ENCODE peak calls at places on chromosomes 13 and 19, in six cellular contexts. Y is HL-60, S is brain pericyte, C is Peyer's patch, B is activated B cell treated with CpG ODN at 0.5 μM for 24 hours, M is heart right ventricle. H is an unnamed sample.

GRCh38 chr13:30818323-30818960 is 83.1 kb downstream of the ALOX5AP start:
- DNase-seq in Y (no peak), S (no peak), C (no peak), B (no peak), M (no peak), H (no peak)

GRCh38 chr13:93987458-93987857 is 492.0 kb downstream of the DCT start:
- DNase-seq in Y (no peak), S (no peak), C (no peak), B (no peak), M (no peak), H (no peak)

GRCh38 chr13:96771501-96772367 is 222.5 kb downstream of the OXGR1 start:
- DNase-seq in Y (no peak), S (no peak), C (no peak), B (no peak), M (no peak), H (no peak)

GRCh38 chr19:46970815-46971214 is 48.8 kb upstream of the NPAS1 start:
- DNase-seq in Y (no peak), S (no peak), C (no peak), B (no peak), M (peak), H (no peak)

GRCh38 chr13:66405908-66406802 is 824.0 kb downstream of the PCDH9 start:
- DNase-seq in Y (no peak), S (no peak), C (no peak), B (no peak), M (no peak), H (no peak)

GRCh38 chr13:96967248-96967745 is 27.0 kb downstream of the OXGR1 start:
- DNase-seq in Y (no peak), S (no peak), C (no peak), B (no peak), M (no peak), H (no peak)

GRCh38 chr13:95834134-95834765 is 157.3 kb downstream of the DNAJC3 start:
- DNase-seq in Y (no peak), S (peak), C (peak), B (peak), M (peak), H (peak)

GRCh38 chr19:37654525-37654832 is 786 bp downstream of the ZFP30 start:
- DNase-seq in Y (no peak), S (no peak), C (no peak), B (no peak), M (no peak), H (no peak)

GRCh38 chr19:1067341-1068103 is 555 bp downstream of the ARHGAP45 start:
- DNase-seq in Y (peak), S (no peak), C (peak), B (no peak), M (no peak), H (no peak)

GRCh38 chr13:27573265-27573664 is 47.1 kb downstream of the LNX2 start:
- DNase-seq in Y (no peak), S (no peak), C (no peak), B (no peak), M (no peak), H (no peak)

GRCh38 chr13:39038569-39038898 is 278 bp downstream of the NHLRC3 start:
- DNase-seq in Y (no peak), S (no peak), C (peak), B (no peak), M (no peak), H (no peak)

GRCh38 chr13:34044660-34045080 is 226.7 kb downstream of the RFC3 start:
- DNase-seq in Y (no peak), S (peak), C (no peak), B (no peak), M (no peak), H (no peak)

GRCh38 chr19:33860691-33861090 is 64.0 kb downstream of the KCTD15 start:
- DNase-seq in Y (no peak), S (no peak), C (no peak), B (no peak), M (no peak), H (no peak)

GRCh38 chr13:110592670-110593069 is 22.7 kb upstream of the NAXD start:
- DNase-seq in Y (no peak), S (no peak), C (no peak), B (no peak), M (no peak), H (no peak)

GRCh38 chr13:73991384-73991783 is 142.8 kb downstream of the KLF12 start:
- DNase-seq in Y (no peak), S (no peak), C (no peak), B (no peak), M (no peak), H (no peak)

GRCh38 chr19:4516939-4517300 is 1.4 kb downstream of the PLIN4 start:
- DNase-seq in Y (no peak), S (no peak), C (no peak), B (no peak), M (peak), H (no peak)

GRCh38 chr13:110103026-110103425 is 203.9 kb downstream of the COL4A1 start:
- DNase-seq in Y (no peak), S (no peak), C (no peak), B (no peak), M (no peak), H (no peak)

GRCh38 chr19:6038634-6039405 is 60.9 kb upstream of the RANBP3 start:
- DNase-seq in Y (no peak), S (no peak), C (no peak), B (no peak), M (no peak), H (no peak)

GRCh38 chr19:18871543-18871942 is 24.4 kb downstream of the CERS1 start:
- DNase-seq in Y (no peak), S (no peak), C (no peak), B (no peak), M (no peak), H (no peak)

GRCh38 chr19:9498183-9498902 is at the start of gene ZNF560:
- DNase-seq in Y (no peak), S (peak), C (no peak), B (no peak), M (no peak), H (no peak)

GRCh38 chr19:43354305-43354627 is 780 bp downstream of the CD177 start:
- DNase-seq in Y (no peak), S (no peak), C (no peak), B (no peak), M (no peak), H (no peak)

GRCh38 chr19:48728882-48729645 is 9.5 kb upstream of the MAMSTR start:
- DNase-seq in Y (no peak), S (no peak), C (no peak), B (no peak), M (no peak), H (no peak)

GRCh38 chr19:46603195-46603637 is 2.1 kb downstream of the CALM3 start:
- DNase-seq in Y (no peak), S (no peak), C (peak), B (no peak), M (no peak), H (no peak)

GRCh38 chr13:112132142-112132541 is 65.2 kb downstream of the SOX1 start:
- DNase-seq in Y (no peak), S (no peak), C (no peak), B (no peak), M (no peak), H (no peak)

GRCh38 chr13:19810996-19811881 is 28.5 kb upstream of the PSPC1 start:
- DNase-seq in Y (no peak), S (no peak), C (peak), B (no peak), M (no peak), H (no peak)

GRCh38 chr13:41061075-41061913 is at the start of gene WBP4:
- DNase-seq in Y (peak), S (peak), C (peak), B (peak), M (peak), H (peak)

GRCh38 chr19:13051581-13052165 is 51.0 kb downstream of the LYL1 start:
- DNase-seq in Y (peak), S (no peak), C (peak), B (no peak), M (no peak), H (no peak)

GRCh38 chr19:45440873-45441654 is 17.3 kb upstream of the ERCC1 start:
- DNase-seq in Y (no peak), S (no peak), C (no peak), B (no peak), M (no peak), H (no peak)

GRCh38 chr13:47408546-47409319 is 511.9 kb upstream of the HTR2A start:
- DNase-seq in Y (no peak), S (no peak), C (no peak), B (no peak), M (no peak), H (no peak)

GRCh38 chr13:29847501-29847983 is 2.9 kb downstream of the UBL3 start:
- DNase-seq in Y (no peak), S (no peak), C (peak), B (no peak), M (peak), H (no peak)

GRCh38 chr19:48491793-48492123 is 19.9 kb downstream of the LMTK3 start:
- DNase-seq in Y (no peak), S (no peak), C (no peak), B (no peak), M (no peak), H (no peak)

GRCh38 chr13:29596064-29596418 is 553 bp upstream of the SLC7A1 start:
- DNase-seq in Y (no peak), S (no peak), C (no peak), B (no peak), M (no peak), H (no peak)

GRCh38 chr19:3653865-3654513 is 27.4 kb upstream of the CACTIN start:
- DNase-seq in Y (no peak), S (no peak), C (no peak), B (no peak), M (no peak), H (no peak)

GRCh38 chr13:97749174-97749573 is 204.3 kb upstream of the IPO5 start:
- DNase-seq in Y (no peak), S (no peak), C (no peak), B (no peak), M (no peak), H (no peak)

GRCh38 chr13:110308377-110309158 is 1.5 kb downstream of the COL4A2 start:
- DNase-seq in Y (no peak), S (no peak), C (peak), B (no peak), M (peak), H (no peak)

H was measured in SK-N-MC.